ENCODE peak calls at places on chromosomes 3 and 15, in nine cellular contexts. D, H, S, F, Z, G, I, K and J are unnamed samples.

GRCh38 chr3:120048355-120048754 is 45.9 kb downstream of the GSK3B start:
- DNase-seq in H (no peak), I (no peak), G (no peak), Z (no peak), D (no peak), F (no peak), K (no peak), S (no peak), J (no peak)

GRCh38 chr3:126156468-126156867 is 23.9 kb downstream of the ALDH1L1 start:
- DNase-seq in Z (no peak), G (peak), H (no peak), F (no peak), D (no peak), S (no peak), K (no peak), I (no peak), J (no peak)

GRCh38 chr3:190516416-190516815 is 2.5 kb downstream of the IL1RAP start:
- DNase-seq in I (no peak), F (no peak), G (no peak), Z (peak), K (no peak), D (no peak), H (peak), S (no peak), J (no peak)

GRCh38 chr3:167917969-167918368 is 177.8 kb downstream of the GOLIM4 start:
- DNase-seq in D (no peak), G (no peak), K (no peak), F (no peak), Z (no peak), H (no peak), I (no peak), S (no peak), J (no peak)

GRCh38 chr3:34015204-34016142 is 217.0 kb downstream of the PDCD6IP start:
- DNase-seq in K (no peak), H (peak), S (no peak), I (no peak), G (no peak), F (no peak), Z (peak), D (peak), J (no peak)

GRCh38 chr3:106611841-106612240 is 743.0 kb upstream of the CBLB start:
- DNase-seq in S (no peak), H (no peak), G (no peak), I (no peak), D (no peak), F (no peak), Z (peak), K (no peak), J (no peak)

GRCh38 chr3:107913671-107914070 is 177.2 kb downstream of the CD47 start:
- DNase-seq in S (no peak), D (no peak), F (no peak), G (no peak), K (no peak), H (no peak), I (no peak), Z (peak), J (no peak)

GRCh38 chr15:89167267-89168176 is 53.9 kb downstream of the RLBP1 start:
- DNase-seq in D (no peak), H (peak), Z (peak), I (no peak), K (no peak), G (no peak), S (peak), F (peak), J (no peak)

GRCh38 chr3:51362476-51362875 is 22.6 kb upstream of the MANF start:
- DNase-seq in I (no peak), S (no peak), H (no peak), Z (no peak), F (no peak), G (no peak), D (no peak), K (no peak), J (no peak)

GRCh38 chr3:38634133-38634532 is 15.4 kb downstream of the SCN5A start:
- DNase-seq in I (no peak), F (peak), K (no peak), G (no peak), H (peak), Z (peak), S (no peak), D (no peak), J (no peak)

GRCh38 chr3:100358413-100358812 is 23.9 kb downstream of the NIT2 start:
- DNase-seq in Z (no peak), S (no peak), D (no peak), H (no peak), I (no peak), G (no peak), K (no peak), F (no peak), J (no peak)

GRCh38 chr15:55741592-55742497 is 1.1 kb downstream of the PRTG start:
- DNase-seq in H (peak), S (no peak), F (peak), K (no peak), G (no peak), D (peak), Z (no peak), I (no peak), J (no peak)
- TF ChIP-seq CTCF in H (peak), S (no peak), F (no peak), K (no peak), G (no peak), D (peak), Z (no peak), I (no peak), J (no peak)

GRCh38 chr3:188052229-188052965 is 101.6 kb upstream of the LPP start:
- DNase-seq in Z (no peak), H (peak), I (no peak), G (peak), D (peak), K (no peak), S (peak), F (no peak), J (no peak)
- TF ChIP-seq CTCF in Z (no peak), H (peak), I (no peak), G (peak), D (peak), K (no peak), S (peak), F (no peak), J (no peak)

GRCh38 chr15:78000927-78001249 is 76.6 kb downstream of the TBC1D2B start:
- DNase-seq in Z (no peak), S (no peak), K (no peak), G (peak), H (no peak), I (no peak), D (no peak), F (no peak), J (no peak)

GRCh38 chr15:77999486-77999885 is 78.0 kb downstream of the TBC1D2B start:
- DNase-seq in K (no peak), F (no peak), D (no peak), H (no peak), G (peak), Z (no peak), I (no peak), S (no peak), J (no peak)

GRCh38 chr15:78001656-78002055 is 75.9 kb downstream of the TBC1D2B start:
- DNase-seq in D (no peak), S (no peak), G (peak), H (no peak), I (no peak), K (no peak), Z (no peak), F (no peak), J (no peak)

GRCh38 chr15:77998592-77998991 is 78.9 kb downstream of the TBC1D2B start:
- DNase-seq in H (no peak), G (peak), D (no peak), F (no peak), I (no peak), Z (no peak), S (no peak), K (no peak), J (no peak)

GRCh38 chr15:78000089-78000926 is 77.2 kb downstream of the TBC1D2B start:
- DNase-seq in S (no peak), K (no peak), I (peak), Z (peak), H (peak), F (peak), D (peak), G (peak), J (peak)
- TF ChIP-seq CTCF in S (no peak), K (peak), I (peak), Z (peak), H (peak), F (peak), D (peak), G (peak), J (no peak)

DNA sequence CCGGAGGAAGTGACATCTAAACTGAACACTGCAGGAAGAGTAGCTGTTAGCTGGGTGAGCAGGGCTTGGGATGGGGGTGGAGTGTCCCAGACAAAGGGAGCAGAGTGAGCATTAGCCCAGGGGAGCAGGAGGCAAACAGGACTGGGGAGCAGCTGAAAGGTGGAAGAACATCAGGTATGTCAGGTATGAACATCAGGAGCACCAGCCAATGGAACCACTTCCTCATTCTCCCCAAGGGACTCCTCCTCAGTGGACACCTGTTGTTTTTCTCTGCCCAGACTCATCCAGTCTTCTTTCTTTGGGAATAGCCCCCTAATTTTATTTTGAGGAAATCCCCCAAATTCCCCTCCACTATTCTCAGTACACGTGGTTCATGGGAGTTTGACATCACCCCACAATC is 107.7 kb upstream of the RAD18 start:
- DNase-seq in Z (no peak), H (no peak), G (no peak), K (no peak), I (no peak), S (no peak), F (no peak), D (no peak), J (no peak)
- TF ChIP-seq CTCF in Z (no peak), H (no peak), G (no peak), K (no peak), I (no peak), S (no peak), F (no peak), D (no peak), J (no peak)

DNA sequence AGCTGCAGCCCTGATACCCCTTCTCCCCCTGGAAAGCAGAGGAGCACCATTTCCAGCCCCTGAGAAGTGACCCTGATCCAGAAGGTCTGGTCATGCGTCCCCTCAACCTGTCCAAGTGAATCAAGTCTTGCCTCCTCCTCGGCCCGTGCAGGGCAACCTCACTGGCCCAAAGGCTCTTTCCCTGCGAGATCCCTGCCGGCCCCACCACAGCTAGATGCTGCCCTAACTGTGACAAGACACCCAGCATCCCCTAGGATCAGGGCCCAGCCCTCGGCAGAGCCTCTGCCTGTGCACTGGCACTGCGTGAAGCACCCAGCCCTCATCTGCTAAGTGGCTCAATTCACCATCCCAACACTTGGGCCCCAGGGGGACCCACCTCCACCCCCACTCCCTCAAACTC is 155.1 kb downstream of the NUP210 start:
- DNase-seq in D (no peak), Z (no peak), K (no peak), I (no peak), H (no peak), G (no peak), S (no peak), F (no peak), J (no peak)
- TF ChIP-seq CTCF in D (no peak), Z (no peak), K (no peak), I (no peak), H (no peak), G (no peak), S (no peak), F (no peak), J (no peak)

GRCh38 chr3:16248556-16248955 is 16.2 kb downstream of the DPH3 start:
- DNase-seq in G (no peak), F (no peak), I (no peak), H (no peak), D (no peak), S (no peak), K (no peak), Z (no peak), J (no peak)

GRCh38 chr3:16252243-16252978 is 12.3 kb downstream of the DPH3 start:
- DNase-seq in I (no peak), G (no peak), S (no peak), K (no peak), Z (no peak), F (no peak), H (no peak), D (no peak), J (no peak)

GRCh38 chr3:16251316-16252085 is 13.2 kb downstream of the DPH3 start:
- DNase-seq in D (no peak), F (no peak), H (no peak), K (no peak), Z (no peak), I (no peak), S (no peak), G (no peak), J (no peak)

GRCh38 chr3:16247282-16248058 is 17.3 kb downstream of the DPH3 start:
- DNase-seq in S (peak), K (peak), I (peak), G (peak), H (peak), D (peak), Z (peak), F (peak), J (peak)

GRCh38 chr3:16249336-16249735 is 15.4 kb downstream of the DPH3 start:
- DNase-seq in Z (no peak), K (no peak), G (no peak), H (peak), I (no peak), D (peak), F (peak), S (no peak), J (no peak)
- TF ChIP-seq CTCF in Z (peak), K (peak), G (peak), H (peak), I (peak), D (peak), F (peak), S (no peak), J (no peak)

GRCh38 chr15:80234883-80235282 is 17.1 kb downstream of the CTXND1 start:
- DNase-seq in D (peak), F (peak), H (no peak), Z (peak), S (no peak), G (peak), I (peak), K (no peak), J (no peak)
- TF ChIP-seq CTCF in D (peak), F (peak), H (peak), Z (peak), S (peak), G (peak), I (peak), K (peak), J (no peak)

GRCh38 chr3:174122411-174122810 is 724.9 kb downstream of the NLGN1 start:
- DNase-seq in D (no peak), F (no peak), G (no peak), K (no peak), S (no peak), Z (no peak), H (no peak), I (no peak), J (no peak)

GRCh38 chr3:174126990-174127758 is 729.6 kb downstream of the NLGN1 start:
- DNase-seq in Z (no peak), G (no peak), S (no peak), I (no peak), H (no peak), K (no peak), F (peak), D (no peak), J (no peak)

GRCh38 chr3:174120997-174121396 is 723.5 kb downstream of the NLGN1 start:
- DNase-seq in H (no peak), K (no peak), Z (no peak), D (no peak), S (no peak), I (no peak), G (no peak), F (no peak), J (no peak)

GRCh38 chr3:174125267-174125844 is 727.8 kb downstream of the NLGN1 start:
- DNase-seq in H (peak), G (no peak), S (no peak), F (peak), Z (peak), D (peak), I (no peak), K (peak), J (no peak)
- TF ChIP-seq CTCF in H (peak), G (peak), S (peak), F (peak), Z (peak), D (peak), I (no peak), K (peak), J (no peak)

DNA sequence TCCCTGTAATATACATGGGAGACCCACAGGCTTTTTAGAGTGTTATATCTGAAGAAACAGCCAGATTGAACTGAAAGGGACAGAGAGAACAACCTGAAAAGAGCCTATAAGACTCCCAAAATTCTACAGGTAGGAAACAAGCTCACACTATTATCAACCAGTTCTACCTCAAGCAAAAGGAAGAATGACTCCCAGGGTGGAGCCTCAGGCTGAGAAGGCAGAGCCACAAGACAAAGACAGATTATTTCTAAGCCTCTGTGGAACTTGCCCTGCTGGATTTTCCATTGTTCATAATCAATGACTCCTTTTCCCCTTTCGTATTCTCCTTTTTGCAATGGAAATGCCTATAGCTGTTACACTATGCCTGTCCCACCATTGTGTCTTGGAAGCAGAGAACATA is 95.1 kb upstream of the LMCD1 start:
- DNase-seq in D (no peak), S (no peak), K (no peak), G (no peak), I (no peak), F (no peak), Z (no peak), H (no peak), J (no peak)
- TF ChIP-seq CTCF in D (no peak), S (no peak), K (no peak), G (no peak), I (no peak), F (no peak), Z (no peak), H (no peak), J (no peak)